ENCODE peak calls at places on chromosomes 13 and 19, in five cellular contexts. E, X, S, V and B are unnamed samples.
A peak's percentile ranks its signal among the peaks of the same experiment; 100 is the strongest.

GRCh38 chr13:33017410-33017929 is 1.2 kb downstream of the KL start:
- DNase-seq in E (peak; percentile 69), X (peak; percentile 36), S (no peak), V (peak; percentile 81), B (no peak)

GRCh38 chr13:28046981-28047380 is 53.4 kb downstream of the FLT3 start:
- DNase-seq in E (no peak), X (no peak), S (no peak), V (peak; percentile 90), B (no peak)

GRCh38 chr13:77374786-77375185 is 47.9 kb upstream of the MYCBP2 start:
- DNase-seq in E (no peak), X (no peak), S (no peak), V (no peak), B (no peak)

GRCh38 chr19:50947123-50947522 is 5.7 kb downstream of the KLK5 start:
- DNase-seq in E (no peak), X (no peak), S (no peak), V (no peak), B (no peak)

GRCh38 chr19:46216612-46217011 is 12.9 kb upstream of the IGFL1 start:
- DNase-seq in E (no peak), X (no peak), S (peak; percentile 3), V (no peak), B (no peak)

GRCh38 chr13:100619940-100620339 is 31.4 kb upstream of the GGACT start:
- DNase-seq in E (no peak), X (no peak), S (no peak), V (no peak), B (no peak)

GRCh38 chr19:49929121-49929610 is at the start of the genes ATF5 and NUP62:
- DNase-seq in E (peak; percentile 86), X (peak; percentile 98), S (peak; percentile 90), V (peak; percentile 82), B (peak; percentile 83)

GRCh38 chr19:10625003-10625761 is at the start of gene SLC44A2:
- DNase-seq in E (peak; percentile 61), X (no peak), S (peak; percentile 60), V (peak; percentile 71), B (no peak)

GRCh38 chr13:92994056-92994455 is 232.6 kb upstream of the GPC6 start:
- DNase-seq in E (no peak), X (no peak), S (no peak), V (peak; percentile 56), B (no peak)